ENCODE peak calls at places on chromosomes 13 and 19, in six cellular contexts. X is WTC11, V is A549, F is endothelial cell of umbilical vein, U is HepG2, S is K562. G is an unnamed sample.

GRCh38 chr13:79799466-79799865 is 318.5 kb downstream of the NDFIP2 start:
- DNase-seq in X (no peak), F (no peak), S (no peak), U (no peak), V (no peak), G (no peak)

GRCh38 chr19:16446108-16447014 is 25.4 kb downstream of the EPS15L1 start:
- DNase-seq in U (no peak), F (peak), S (no peak), X (no peak), V (no peak), G (no peak)

GRCh38 chr19:51124729-51125128 is at the start of gene SIGLEC9:
- DNase-seq in F (no peak), U (no peak), V (no peak), S (no peak), X (no peak), G (no peak)

GRCh38 chr13:108437496-108437895 is 168.0 kb downstream of the TNFSF13B start:
- DNase-seq in F (no peak), U (no peak), X (no peak), S (no peak), V (no peak), G (no peak)

GRCh38 chr19:4694211-4694987 is 24.3 kb upstream of the MYDGF start:
- DNase-seq in X (no peak), S (peak), V (peak), F (peak), U (no peak), G (no peak)

GRCh38 chr13:29749401-29750177 is 100.8 kb downstream of the UBL3 start:
- DNase-seq in U (no peak), S (no peak), X (no peak), F (no peak), V (no peak), G (no peak)

GRCh38 chr19:33133438-33134031 is 1.6 kb downstream of the WDR88 start:
- DNase-seq in U (peak), F (peak), X (peak), V (no peak), S (no peak), G (no peak)

GRCh38 chr19:28905996-28906395 is 307.0 kb downstream of the UQCRFS1 start:
- DNase-seq in X (no peak), F (no peak), S (no peak), U (no peak), V (no peak), G (no peak)

GRCh38 chr19:46181386-46181774 is 33.3 kb downstream of the IGFL2 start:
- DNase-seq in S (no peak), F (no peak), U (no peak), X (no peak), V (no peak), G (no peak)

GRCh38 chr13:30730526-30730925 is 4.8 kb upstream of the ALOX5AP start:
- DNase-seq in X (peak), F (no peak), U (peak), S (no peak), V (no peak), G (no peak)

GRCh38 chr13:57557979-57558529 is 73.5 kb upstream of the PCDH17 start:
- DNase-seq in F (peak), V (no peak), S (no peak), X (no peak), U (peak), G (no peak)

GRCh38 chr13:48636550-48636949 is 17.2 kb upstream of the CYSLTR2 start:
- DNase-seq in V (no peak), X (no peak), F (peak), U (no peak), S (no peak), G (no peak)

GRCh38 chr13:28624707-28625432 is 34.1 kb upstream of the POMP start:
- DNase-seq in F (no peak), S (no peak), V (no peak), X (no peak), U (no peak), G (no peak)

GRCh38 chr19:48918801-48919247 is 14.7 kb upstream of the DHDH start:
- DNase-seq in U (no peak), F (peak), X (peak), V (no peak), S (peak), G (peak)

GRCh38 chr13:109719962-109720646 is 66.3 kb downstream of the IRS2 start:
- DNase-seq in F (no peak), S (no peak), U (no peak), V (no peak), X (no peak), G (no peak)

GRCh38 chr13:44300895-44301638 is 72.6 kb upstream of the SERP2 start:
- DNase-seq in V (peak), X (no peak), S (no peak), F (peak), U (no peak), G (no peak)

GRCh38 chr19:7238091-7238490 is 56.1 kb downstream of the INSR start:
- DNase-seq in X (no peak), S (no peak), U (no peak), V (no peak), F (peak), G (no peak)

GRCh38 chr13:77516342-77516789 is 19.1 kb upstream of the SCEL start:
- DNase-seq in U (no peak), S (no peak), X (no peak), F (peak), V (no peak), G (no peak)

GRCh38 chr13:106176103-106176502 is 359.4 kb downstream of the EFNB2 start:
- DNase-seq in S (no peak), V (no peak), U (no peak), X (no peak), F (no peak), G (no peak)

GRCh38 chr13:45361596-45362206 is 20.7 kb upstream of the TPT1 start:
- DNase-seq in V (peak), U (no peak), F (no peak), S (peak), X (no peak), G (no peak)

GRCh38 chr19:18932216-18932841 is 8.7 kb downstream of the HOMER3 start:
- DNase-seq in F (peak), S (peak), V (peak), U (no peak), X (peak), G (peak)
- TF ChIP-seq JUN in F (no peak), S (no peak), V (no peak), U (no peak), X (no peak), G (no peak)

DNA sequence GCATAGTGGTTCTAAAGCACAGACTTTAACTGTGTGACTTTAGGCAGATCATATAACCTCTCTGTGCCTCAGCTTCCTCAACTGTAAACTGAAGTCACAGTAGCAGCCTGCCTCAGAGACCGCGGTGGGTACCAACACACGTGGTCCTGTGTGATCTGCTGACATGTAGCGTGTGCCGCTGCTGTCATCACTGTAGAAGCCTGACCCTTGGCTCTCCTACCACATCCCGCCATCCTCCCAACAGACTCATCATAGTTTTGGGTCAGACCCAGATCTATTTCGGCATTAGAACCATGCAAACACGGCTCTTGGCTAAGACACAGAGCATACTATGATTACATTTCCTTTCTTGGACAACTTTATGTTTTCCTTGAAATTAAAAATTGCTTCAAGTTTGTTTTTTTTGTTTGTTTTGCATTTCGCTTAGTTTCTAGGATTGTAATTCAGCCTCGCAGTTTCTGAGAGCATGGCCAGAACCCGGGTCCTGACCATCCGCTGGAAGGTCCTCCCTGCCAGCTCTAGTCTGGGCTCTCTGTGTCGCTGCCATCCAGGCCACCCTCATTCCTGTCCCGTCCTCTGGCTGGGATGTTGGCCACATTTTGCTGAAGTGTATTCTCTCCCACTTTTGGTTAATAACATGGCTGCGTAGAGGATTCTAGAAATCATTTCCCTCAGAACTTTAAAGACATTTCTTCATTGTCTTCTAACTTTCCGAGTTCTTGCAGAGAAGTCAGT is 53.0 kb downstream of the GGACT start:
- DNase-seq in U (no peak), S (no peak), F (no peak), V (no peak), X (no peak), G (peak)
- TF ChIP-seq JUN in U (no peak), S (no peak), F (no peak), V (no peak), X (no peak), G (no peak)

DNA sequence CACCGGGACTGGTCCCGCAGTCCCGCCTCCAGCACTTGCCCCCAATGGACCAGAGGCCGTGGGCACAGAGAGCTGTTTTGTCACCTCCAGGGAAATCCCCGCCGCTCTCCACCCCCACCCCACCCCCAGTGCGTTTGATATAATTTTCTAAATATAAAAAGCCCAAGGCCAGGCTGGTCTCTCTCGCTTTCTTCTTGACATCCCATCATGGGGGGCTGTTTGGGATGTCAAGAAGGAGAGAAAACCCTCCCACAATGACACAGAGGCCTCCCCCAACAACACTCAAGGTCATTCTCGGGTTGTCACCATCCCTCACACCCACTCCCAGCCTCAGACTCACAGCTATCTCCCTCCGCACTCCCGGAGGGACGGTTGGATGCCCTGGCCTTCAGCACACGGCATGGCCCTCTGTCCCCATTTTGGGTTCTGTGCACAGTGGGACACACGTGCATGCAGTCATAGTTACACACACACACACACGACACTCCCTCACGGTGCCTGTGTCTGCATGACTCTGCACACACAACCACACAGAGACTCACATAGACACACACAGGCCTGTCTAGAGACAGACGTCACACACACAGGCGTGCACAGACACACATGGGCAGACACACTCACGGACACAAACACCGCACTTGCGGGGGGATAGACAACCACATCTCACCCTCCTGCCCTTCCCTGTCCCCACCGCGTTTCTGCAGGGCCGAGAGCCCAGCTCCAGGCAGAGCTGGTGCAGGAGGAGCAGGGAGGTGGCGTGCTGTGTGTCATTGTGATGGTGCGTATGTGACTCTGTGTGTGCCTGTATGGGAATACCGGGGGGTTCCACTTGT is 4.8 kb upstream of the NFIC start:
- DNase-seq in F (no peak), V (no peak), X (no peak), S (no peak), U (no peak), G (no peak)
- TF ChIP-seq JUN in F (no peak), V (no peak), X (no peak), S (no peak), U (no peak), G (no peak)

GRCh38 chr13:112132142-112132541 is 65.2 kb downstream of the SOX1 start:
- DNase-seq in X (no peak), U (no peak), F (no peak), V (no peak), S (no peak), G (no peak)
- TF ChIP-seq JUN in X (no peak), U (no peak), F (no peak), V (no peak), S (no peak), G (no peak)

GRCh38 chr13:20157387-20157786 is 3.5 kb downstream of the GJA3 start:
- DNase-seq in U (no peak), F (no peak), S (no peak), X (no peak), V (no peak), G (no peak)

GRCh38 chr13:20160346-20161274 is at the start of gene GJA3:
- DNase-seq in S (peak), X (peak), U (no peak), V (peak), F (no peak), G (no peak)

GRCh38 chr13:20161951-20162300 is 1.1 kb upstream of the GJA3 start:
- DNase-seq in V (no peak), F (no peak), S (no peak), U (no peak), X (no peak), G (no peak)

GRCh38 chr13:20159646-20160345 is 1.1 kb downstream of the GJA3 start:
- DNase-seq in F (peak), S (no peak), U (no peak), V (no peak), X (no peak), G (no peak)

GRCh38 chr13:20161275-20161950 is 561 bp upstream of the GJA3 start:
- DNase-seq in F (no peak), S (no peak), V (no peak), U (no peak), X (no peak), G (peak)
- TF ChIP-seq JUN in F (no peak), S (no peak), V (no peak), U (no peak), X (no peak), G (no peak)

GRCh38 chr19:11496391-11497163 is 9.1 kb downstream of the ZNF653 start:
- DNase-seq in V (peak), S (peak), F (peak), U (peak), X (peak), G (peak)
- TF ChIP-seq JUN in V (no peak), S (no peak), F (no peak), U (no peak), X (no peak), G (no peak)

DNA sequence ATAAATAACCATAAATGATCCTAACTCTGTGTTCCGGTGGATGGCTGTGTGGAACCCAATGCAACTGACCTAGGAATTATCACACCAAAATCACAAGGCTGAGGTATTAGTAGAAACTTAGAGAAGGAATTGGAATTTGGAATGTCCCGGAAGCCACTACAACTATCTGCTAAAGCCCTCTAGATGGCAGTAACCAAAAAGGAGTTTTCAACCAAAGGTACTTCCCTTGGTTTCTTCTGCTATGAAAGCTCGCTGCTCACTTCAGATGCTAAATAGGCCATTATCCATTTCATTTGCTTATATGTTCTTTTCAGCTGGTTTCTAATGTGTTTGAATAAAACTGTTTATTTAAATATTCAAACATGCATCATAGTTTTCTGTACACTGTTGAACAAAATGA is 1589.1 kb upstream of the SPRY2 start:
- DNase-seq in U (peak), X (no peak), F (peak), V (no peak), S (no peak), G (no peak)
- TF ChIP-seq JUN in U (no peak), X (no peak), F (no peak), V (no peak), S (no peak), G (no peak)

GRCh38 chr19:3129112-3129511 is 6.7 kb upstream of the GNA15 start:
- DNase-seq in X (no peak), F (peak), U (peak), V (no peak), S (no peak), G (no peak)
- TF ChIP-seq JUN in X (no peak), F (no peak), U (no peak), V (no peak), S (no peak), G (no peak)

G was measured in H1.